ENCODE peak calls at places on chromosome 20, in four cellular contexts. T, X, W and I are unnamed samples.

GRCh38 chr20:36093025-36093803 is 61.3 kb upstream of the EPB41L1 start:
- DNase-seq in T (no peak), X (no peak), W (no peak), I (peak; percentile 25)

GRCh38 chr20:59453634-59454241 is 150.6 kb upstream of the PHACTR3 start:
- DNase-seq in T (no peak), X (no peak), W (no peak), I (no peak)

GRCh38 chr20:50278684-50279531 is 88.3 kb downstream of the CEBPB start:
- DNase-seq in T (peak; percentile 86), X (no peak), W (no peak), I (no peak)

GRCh38 chr20:56249244-56249955 is 868 bp downstream of the MC3R start:
- DNase-seq in T (peak; percentile 59), X (no peak), W (no peak), I (peak; percentile 38)

GRCh38 chr20:35257175-35257909 is 20.6 kb downstream of the MMP24OS start:
- DNase-seq in T (no peak), X (no peak), W (no peak), I (no peak)

GRCh38 chr20:23200914-23201313 is 114.8 kb upstream of the CD93 start:
- DNase-seq in T (peak; percentile 60), X (no peak), W (no peak), I (no peak)

GRCh38 chr20:53524589-53525311 is 68.9 kb downstream of the ZNF217 start:
- DNase-seq in T (peak; percentile 21), X (no peak), W (no peak), I (no peak)

GRCh38 chr20:39249798-39250197 is 287.7 kb downstream of the DHX35 start:
- DNase-seq in T (no peak), X (no peak), W (no peak), I (no peak)

GRCh38 chr20:59737816-59738215 is 133.5 kb downstream of the PHACTR3 start:
- DNase-seq in T (no peak), X (no peak), W (no peak), I (no peak)

GRCh38 chr20:24048014-24048611 is 59.5 kb upstream of the GGTLC1 start:
- DNase-seq in T (no peak), X (no peak), W (no peak), I (no peak)

GRCh38 chr20:20824924-20825584 is 112.6 kb upstream of the RALGAPA2 start:
- DNase-seq in T (peak; percentile 54), X (peak; percentile 11), W (peak; percentile 68), I (peak; percentile 31)

GRCh38 chr20:58889334-58890072 is 37.0 kb downstream of the GNAS start:
- DNase-seq in T (no peak), X (no peak), W (no peak), I (no peak)

GRCh38 chr20:54133434-54134427 is 40.1 kb downstream of the CYP24A1 start:
- DNase-seq in T (no peak), X (no peak), W (no peak), I (no peak)

GRCh38 chr20:9610665-9611064 is 96.3 kb downstream of the LAMP5 start:
- DNase-seq in T (no peak), X (no peak), W (no peak), I (no peak)

GRCh38 chr20:58900292-58900931 is 47.9 kb downstream of the GNAS start:
- DNase-seq in T (no peak), X (no peak), W (no peak), I (no peak)

GRCh38 chr20:21526776-21527175 is 12.9 kb upstream of the NKX2-2 start:
- DNase-seq in T (no peak), X (no peak), W (no peak), I (no peak)

GRCh38 chr20:54474866-54475265 is 527 bp upstream of the DOK5 start:
- DNase-seq in T (no peak), X (no peak), W (no peak), I (no peak)

GRCh38 chr20:23050847-23051627 is 1.6 kb upstream of the THBD start:
- DNase-seq in T (peak; percentile 92), X (no peak), W (peak; percentile 35), I (peak; percentile 63)

GRCh38 chr20:914727-915498 is 1.2 kb downstream of the ANGPT4 start:
- DNase-seq in T (no peak), X (no peak), W (no peak), I (peak; percentile 6)

GRCh38 chr20:52529856-52530255 is 338.3 kb upstream of the ZFP64 start:
- DNase-seq in T (no peak), X (no peak), W (no peak), I (no peak)

GRCh38 chr20:13031751-13032150 is 23.0 kb downstream of the SPTLC3 start:
- DNase-seq in T (no peak), X (no peak), W (no peak), I (no peak)

GRCh38 chr20:4053516-4053919 is 38.2 kb upstream of the RNF24 start:
- DNase-seq in T (no peak), X (no peak), W (no peak), I (no peak)

GRCh38 chr20:32635764-32636163 is 38.0 kb downstream of the C20orf203 start:
- DNase-seq in T (no peak), X (no peak), W (no peak), I (no peak)

GRCh38 chr20:22387452-22387851 is 196.9 kb downstream of the FOXA2 start:
- DNase-seq in T (no peak), X (no peak), W (no peak), I (no peak)

GRCh38 chr20:57581202-57582028 is 20.5 kb downstream of the PCK1 start:
- DNase-seq in T (no peak), X (no peak), W (no peak), I (peak; percentile 69)
- TF ChIP-seq POLR2AphosphoS5 in T (no peak), X (no peak), W (no peak), I (no peak)

GRCh38 chr20:47350691-47351545 is 5.6 kb downstream of the ZMYND8 start:
- DNase-seq in T (no peak), X (no peak), W (no peak), I (no peak)

GRCh38 chr20:47353224-47353696 is 3.2 kb downstream of the ZMYND8 start:
- DNase-seq in T (no peak), X (no peak), W (no peak), I (no peak)

GRCh38 chr20:47353697-47354387 is 2.7 kb downstream of the ZMYND8 start:
- DNase-seq in T (peak; percentile 66), X (no peak), W (no peak), I (no peak)

GRCh38 chr20:47351643-47352331 is 4.7 kb downstream of the ZMYND8 start:
- DNase-seq in T (peak; percentile 72), X (no peak), W (no peak), I (no peak)

DNA sequence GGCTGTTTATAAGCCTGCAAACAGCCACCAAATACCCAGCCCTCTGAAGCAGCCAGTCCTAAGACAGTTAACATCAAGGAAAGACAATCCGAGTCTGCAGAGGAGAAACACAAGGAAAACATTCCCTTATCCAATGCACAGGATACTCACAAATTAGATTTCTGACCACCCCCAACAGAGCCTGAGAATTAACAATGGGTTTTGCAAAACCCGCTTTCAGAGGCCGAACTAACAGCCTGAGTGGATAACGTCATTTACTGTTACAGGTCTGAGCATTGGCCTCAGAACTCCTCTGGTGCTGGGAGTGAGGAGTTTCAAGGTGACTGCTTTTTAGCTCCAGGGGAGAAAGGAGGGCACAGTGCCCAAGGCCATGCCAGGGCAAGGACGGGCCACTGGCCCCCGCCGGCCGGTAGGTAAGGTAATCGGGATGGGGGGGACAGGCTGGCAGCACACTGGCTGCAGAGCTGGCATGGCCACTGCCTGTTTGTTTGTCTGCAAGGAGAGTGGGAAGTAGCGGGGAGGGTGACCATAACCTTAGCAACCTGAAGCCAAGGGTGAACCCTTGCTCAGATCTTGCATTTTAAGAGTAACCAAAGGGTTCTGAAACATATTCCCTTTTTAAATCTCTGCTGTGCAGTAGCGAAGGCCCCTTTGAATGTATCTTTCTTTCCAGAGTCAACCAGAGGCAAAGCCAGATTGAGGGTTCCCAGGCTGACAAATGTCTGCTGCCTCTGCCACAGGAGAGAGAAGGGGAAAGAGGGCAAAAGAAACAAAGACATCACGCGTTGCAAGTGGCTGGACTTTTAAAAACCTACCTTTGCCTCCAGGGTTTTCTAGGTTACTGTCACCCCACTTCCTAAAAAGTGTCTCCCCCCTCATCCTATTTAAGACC is 3.9 kb downstream of the ZMYND8 start:
- DNase-seq in T (no peak), X (no peak), W (no peak), I (no peak)
- TF ChIP-seq SPI1 in T (peak; percentile 50), X (no peak), W (peak; percentile 13), I (no peak)

GRCh38 chr20:8301655-8302054 is 169.6 kb downstream of the PLCB1 start:
- DNase-seq in T (no peak), X (no peak), W (no peak), I (no peak)
- TF ChIP-seq POLR2AphosphoS5 in T (no peak), X (no peak), W (no peak), I (no peak)

DNA sequence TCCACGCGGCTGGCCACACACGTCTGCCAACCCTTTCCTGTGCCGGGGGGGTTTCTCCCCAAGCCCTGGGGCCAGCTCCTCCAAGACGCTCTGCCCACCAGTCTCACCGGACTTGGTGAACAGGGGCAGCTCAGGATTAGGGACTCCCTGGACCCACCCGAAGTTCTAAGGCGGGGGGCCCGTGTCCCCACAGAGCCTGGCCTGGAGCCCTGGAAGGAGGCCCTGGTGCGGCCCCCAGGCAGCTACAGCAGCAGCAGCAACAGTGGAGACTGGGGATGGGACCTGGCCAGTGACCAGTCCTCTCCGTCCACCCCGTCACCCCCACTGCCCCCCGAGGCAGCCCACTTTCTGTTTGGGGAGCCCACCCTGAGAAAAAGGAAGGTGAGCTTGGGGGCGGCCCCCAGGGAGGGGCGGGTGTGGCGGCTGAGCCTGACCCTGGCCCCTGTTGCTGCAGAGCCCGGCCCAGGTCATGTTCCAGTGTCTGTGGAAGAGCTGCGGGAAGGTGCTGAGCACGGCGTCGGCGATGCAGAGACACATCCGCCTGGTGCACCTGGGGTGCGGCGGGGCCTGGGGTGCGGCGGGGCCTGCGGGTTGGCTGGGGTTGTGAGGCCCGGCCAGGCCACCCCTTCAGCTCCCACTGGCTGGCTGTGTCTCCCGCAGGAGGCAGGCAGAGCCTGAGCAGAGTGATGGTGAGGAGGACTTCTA is 2.3 kb downstream of the SLC2A4RG start:
- DNase-seq in T (no peak), X (no peak), W (no peak), I (no peak)
- TF ChIP-seq SPI1 in T (no peak), X (no peak), W (no peak), I (no peak)

GRCh38 chr20:46715292-46715756 is 5.9 kb downstream of the SLC2A10 start:
- DNase-seq in T (no peak), X (no peak), W (no peak), I (no peak)
- TF ChIP-seq POLR2AphosphoS5 in T (no peak), X (no peak), W (no peak), I (no peak)

DNA sequence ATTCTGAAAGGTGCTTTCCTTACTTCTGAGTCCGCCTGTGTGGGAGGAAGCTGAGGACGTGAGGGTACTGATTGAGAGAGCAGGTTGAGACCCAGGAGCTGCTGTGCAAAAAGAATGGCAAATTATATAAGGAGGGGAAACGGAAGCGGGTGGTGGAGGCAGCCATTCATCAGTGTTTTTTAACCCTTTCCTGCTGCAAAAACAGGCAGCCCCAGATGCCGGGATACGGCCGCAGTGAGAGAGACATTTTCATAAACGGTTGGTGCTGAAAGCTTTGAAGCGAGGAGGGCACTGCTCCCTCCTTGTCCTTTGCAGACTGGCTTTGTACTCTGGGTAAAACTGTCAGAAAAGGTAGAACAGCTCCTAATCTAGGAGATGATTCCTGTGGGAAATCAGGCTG is 56.4 kb downstream of the TTI1 start:
- DNase-seq in T (no peak), X (no peak), W (no peak), I (no peak)
- TF ChIP-seq SPI1 in T (no peak), X (no peak), W (no peak), I (no peak)

GRCh38 chr20:10961651-10962288 is 288.0 kb upstream of the JAG1 start:
- DNase-seq in T (no peak), X (no peak), W (no peak), I (no peak)
- TF ChIP-seq POLR2AphosphoS5 in T (no peak), X (no peak), W (no peak), I (no peak)

GRCh38 chr20:62132421-62132820 is 10.1 kb downstream of the LSM14B start:
- DNase-seq in T (no peak), X (no peak), W (no peak), I (peak; percentile 80)
- TF ChIP-seq SPI1 in T (no peak), X (no peak), W (no peak), I (no peak)